ENCODE peak calls at places on chromosomes 2 and 18, in eight cellular contexts. W is ACHN, F is HCT116, G is Calu3, E is T1000, Y is foreskin fibroblast, Z is EL, B is putamen. A is an unnamed sample.

GRCh38 chr18:33761363-33761762 is 183.3 kb downstream of the ASXL3 start:
- DNase-seq in B (no peak), Z (no peak), Y (no peak), G (peak; percentile 14), E (peak; percentile 0), F (no peak), W (peak; percentile 26), A (peak; percentile 55)

GRCh38 chr2:169661263-169661662 is 32.9 kb downstream of the CFAP210 start:
- DNase-seq in F (no peak), Y (no peak), W (no peak), B (no peak), E (no peak), Z (no peak), G (no peak), A (no peak)

GRCh38 chr2:111139637-111140317 is 19.1 kb downstream of the BCL2L11 start:
- DNase-seq in E (no peak), B (no peak), G (peak; percentile 5), Y (no peak), F (no peak), Z (no peak), W (no peak), A (peak; percentile 31)

GRCh38 chr2:192546566-192546965 is 351.8 kb upstream of the TMEFF2 start:
- DNase-seq in B (no peak), Z (peak; percentile 1), Y (no peak), E (no peak), G (no peak), F (no peak), W (no peak), A (no peak)

GRCh38 chr2:170221317-170222288 is 43.7 kb downstream of the MYO3B start:
- DNase-seq in G (no peak), F (no peak), B (no peak), W (peak; percentile 10), Y (peak; percentile 29), Z (peak; percentile 20), E (no peak), A (peak; percentile 59)

GRCh38 chr2:147636888-147637270 is 207.9 kb upstream of the ACVR2A start:
- DNase-seq in Y (no peak), E (no peak), G (no peak), Z (no peak), F (no peak), W (no peak), B (no peak), A (peak; percentile 17)

GRCh38 chr2:229715895-229716507 is 1.6 kb upstream of the DNER start:
- DNase-seq in B (peak; percentile 64), W (peak; percentile 55), E (no peak), Y (no peak), F (peak; percentile 64), G (peak; percentile 58), Z (peak; percentile 37), A (peak; percentile 54)

GRCh38 chr2:172097557-172098131 is 5.1 kb downstream of the DLX2 start:
- DNase-seq in W (peak; percentile 67), Z (peak; percentile 48), B (no peak), Y (no peak), F (no peak), G (no peak), E (peak; percentile 39), A (no peak)

GRCh38 chr18:44651453-44651852 is 29.2 kb upstream of the SETBP1 start:
- DNase-seq in W (peak; percentile 64), Y (peak; percentile 66), B (no peak), Z (peak; percentile 88), G (peak; percentile 47), F (no peak), E (peak; percentile 7), A (peak; percentile 72)

GRCh38 chr18:2898131-2898640 is 51.4 kb downstream of the EMILIN2 start:
- DNase-seq in E (no peak), F (no peak), Z (peak; percentile 73), W (peak; percentile 59), G (peak; percentile 17), B (no peak), Y (peak; percentile 58), A (peak; percentile 54)

GRCh38 chr2:170503971-170504819 is 210.9 kb upstream of the SP5 start:
- DNase-seq in B (no peak), W (no peak), E (no peak), G (no peak), Z (no peak), Y (no peak), F (no peak), A (no peak)

GRCh38 chr2:55519908-55520885 is 679 bp downstream of the CFAP36 start:
- DNase-seq in B (peak; percentile 53), W (peak; percentile 50), G (peak; percentile 23), E (peak; percentile 48), F (no peak), Z (peak; percentile 35), Y (peak; percentile 16), A (peak; percentile 33)

GRCh38 chr2:29448238-29448637 is 333.0 kb downstream of the CLIP4 start:
- DNase-seq in G (no peak), E (no peak), Y (no peak), W (no peak), F (no peak), B (no peak), Z (no peak), A (no peak)

GRCh38 chr18:10070581-10071000 is 156.8 kb downstream of the VAPA start:
- DNase-seq in Y (peak; percentile 56), W (no peak), B (no peak), G (no peak), F (no peak), E (no peak), Z (no peak), A (peak; percentile 28)

GRCh38 chr2:233542507-233542906 is 24.1 kb downstream of the USP40 start:
- DNase-seq in F (no peak), E (no peak), B (no peak), G (no peak), W (no peak), Y (peak; percentile 48), Z (peak; percentile 69), A (no peak)

GRCh38 chr2:166417669-166418068 is 41.9 kb upstream of the SCN9A start:
- DNase-seq in Y (peak; percentile 47), B (peak; percentile 3), Z (peak; percentile 60), G (no peak), E (no peak), W (peak; percentile 37), F (peak; percentile 39), A (peak; percentile 54)

GRCh38 chr2:167940361-167940744 is 307.0 kb downstream of the STK39 start:
- DNase-seq in F (no peak), Y (no peak), W (no peak), Z (no peak), E (no peak), G (no peak), B (no peak), A (no peak)

A was measured in astrocyte of the spinal cord.